ENCODE peak calls at places on chromosomes 12 and 14, in four cellular contexts. Q, O, N and F are unnamed samples.

GRCh38 chr14:36666416-36667206 is 5.0 kb downstream of the PAX9 start:
- DNase-seq in N (no peak), O (peak; percentile 78), Q (no peak), F (no peak)

GRCh38 chr12:2553388-2554126 is 241.2 kb upstream of the FKBP4 start:
- DNase-seq in N (peak; percentile 10), Q (no peak), O (no peak), F (no peak)

GRCh38 chr14:65069874-65070709 is 32.2 kb downstream of the MAX start:
- DNase-seq in O (peak; percentile 91), N (peak; percentile 71), Q (no peak), F (no peak)

GRCh38 chr12:116361404-116362223 is 84.1 kb upstream of the MED13L start:
- DNase-seq in N (no peak), O (no peak), Q (no peak), F (no peak)

GRCh38 chr14:61121293-61121897 is 140.3 kb downstream of the SLC38A6 start:
- DNase-seq in O (no peak), Q (no peak), N (no peak), F (no peak)

GRCh38 chr12:24408305-24408704 is 458.8 kb upstream of the SOX5 start:
- DNase-seq in O (no peak), N (no peak), Q (no peak), F (no peak)

GRCh38 chr12:78392918-78393317 is 471.7 kb upstream of the SYT1 start:
- DNase-seq in Q (no peak), O (no peak), N (no peak), F (no peak)

GRCh38 chr12:28568083-28568482 is 377.8 kb downstream of the CCDC91 start:
- DNase-seq in O (no peak), N (no peak), Q (no peak), F (peak; percentile 30)

GRCh38 chr14:94768521-94769412 is 1.1 kb downstream of the GSC start:
- DNase-seq in O (peak; percentile 65), N (no peak), Q (no peak), F (no peak)

GRCh38 chr12:124812356-124812755 is 51.3 kb downstream of the SCARB1 start:
- DNase-seq in N (no peak), Q (no peak), O (no peak), F (no peak)

GRCh38 chr12:109459247-109459646 is 17.9 kb downstream of the KCTD10 start:
- DNase-seq in O (no peak), Q (no peak), N (no peak), F (no peak)

GRCh38 chr12:713281-713875 is 39.0 kb upstream of the WNK1 start:
- DNase-seq in O (no peak), Q (no peak), N (no peak), F (no peak)

GRCh38 chr12:106080111-106080732 is 58.5 kb downstream of the NUAK1 start:
- DNase-seq in O (no peak), Q (no peak), N (no peak), F (no peak)

GRCh38 chr12:46509135-46509534 is 136.6 kb upstream of the SLC38A2 start:
- DNase-seq in N (no peak), O (no peak), Q (no peak), F (no peak)

GRCh38 chr12:109953656-109954055 is 42.5 kb downstream of the GIT2 start:
- DNase-seq in O (no peak), N (no peak), Q (no peak), F (no peak)

GRCh38 chr14:70563869-70564268 is 29.1 kb upstream of the ADAM20 start:
- DNase-seq in O (no peak), N (no peak), Q (peak; percentile 58), F (no peak)

GRCh38 chr12:131085125-131085815 is 131.6 kb downstream of the ADGRD1 start:
- DNase-seq in N (peak; percentile 49), O (peak; percentile 28), Q (no peak), F (no peak)

GRCh38 chr12:76820888-76821482 is 57.1 kb downstream of the ZDHHC17 start:
- DNase-seq in O (no peak), N (no peak), Q (peak; percentile 11), F (no peak)

DNA sequence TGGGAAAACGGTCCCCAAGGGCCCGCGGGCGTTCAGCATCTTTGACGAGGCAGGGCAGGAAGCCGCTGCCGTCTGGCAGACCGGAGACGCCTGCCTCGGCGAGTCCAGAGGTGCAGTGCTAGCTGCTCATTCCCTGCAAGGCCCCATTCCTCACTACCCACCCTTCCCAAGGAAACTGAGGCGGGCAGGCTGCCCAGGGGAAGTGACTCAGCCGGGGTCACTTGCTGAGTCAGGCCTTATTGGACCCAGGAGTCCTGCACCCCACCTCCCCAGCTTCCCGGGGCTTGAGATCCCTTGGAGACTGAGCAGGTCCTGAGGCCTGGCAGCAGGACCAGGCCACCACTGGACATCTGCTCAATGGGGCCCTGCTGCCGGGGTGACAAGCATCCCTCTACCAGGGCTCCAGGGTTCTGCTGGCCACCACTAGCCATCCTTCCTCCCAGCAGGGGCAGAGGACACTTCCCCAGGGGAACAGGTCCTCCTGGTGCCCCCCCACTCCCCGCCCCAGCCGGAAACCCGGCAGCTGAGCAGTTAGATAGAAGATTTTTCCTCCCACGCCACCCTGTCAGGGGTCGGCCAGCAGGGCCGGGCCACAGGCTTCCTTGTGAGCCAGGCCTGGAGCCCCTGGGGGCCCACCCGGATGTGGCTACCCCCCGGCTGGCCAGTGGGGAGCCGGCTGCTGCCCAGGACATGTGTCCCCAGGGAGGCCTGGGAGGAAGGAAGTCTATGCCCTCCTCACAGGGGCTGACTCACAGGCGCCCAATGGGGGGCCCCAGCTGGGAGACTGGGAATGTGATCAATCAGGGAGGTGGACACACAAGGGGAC is 3.9 kb downstream of the SH2B3 start:
- DNase-seq in Q (peak; percentile 86), O (peak; percentile 76), N (peak; percentile 79), F (peak; percentile 48)
- H3K4me3 ChIP-seq in Q (peak overlapping the region; percentile 96), O (peak overlapping the region; percentile 92), N (peak overlapping the region; percentile 30), F (no peak overlapping the region)

DNA sequence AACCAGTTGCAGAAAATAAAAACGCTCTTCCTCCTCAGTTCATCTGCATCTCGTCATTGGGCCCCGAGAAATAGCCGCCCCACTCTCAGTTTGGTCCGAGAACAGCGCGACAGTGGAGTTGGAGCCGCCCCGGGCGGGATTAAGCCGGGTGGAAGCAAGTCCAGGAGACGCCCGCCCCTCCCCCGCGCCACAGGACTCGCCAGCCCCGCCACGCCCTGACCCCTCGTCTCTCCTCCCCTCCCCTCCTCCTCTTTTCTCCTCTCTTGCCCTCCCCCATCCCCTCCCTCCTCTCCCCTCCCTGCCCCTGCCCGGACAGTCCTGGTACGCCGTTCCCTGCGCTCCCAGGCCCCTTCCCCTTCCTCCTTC is 83.8 kb downstream of the TNFAIP2 start:
- DNase-seq in Q (peak; percentile 76), O (no peak), N (peak; percentile 82), F (peak; percentile 93)
- H3K9me3 ChIP-seq in Q (peaks cover 14% of the 10 kb centered on the region), O (no peaks in the 10 kb centered on the region), N (no peaks in the 10 kb centered on the region), F (no peaks in the 10 kb centered on the region)

GRCh38 chr12:90979019-90979418 is 24.0 kb upstream of the CCER1 start:
- DNase-seq in O (no peak), Q (no peak), N (no peak), F (no peak)
- H3K27me3 ChIP-seq in O (no peaks in the 10 kb centered on the region), Q (no peaks in the 10 kb centered on the region), N (no peaks in the 10 kb centered on the region), F (no peaks in the 10 kb centered on the region)

DNA sequence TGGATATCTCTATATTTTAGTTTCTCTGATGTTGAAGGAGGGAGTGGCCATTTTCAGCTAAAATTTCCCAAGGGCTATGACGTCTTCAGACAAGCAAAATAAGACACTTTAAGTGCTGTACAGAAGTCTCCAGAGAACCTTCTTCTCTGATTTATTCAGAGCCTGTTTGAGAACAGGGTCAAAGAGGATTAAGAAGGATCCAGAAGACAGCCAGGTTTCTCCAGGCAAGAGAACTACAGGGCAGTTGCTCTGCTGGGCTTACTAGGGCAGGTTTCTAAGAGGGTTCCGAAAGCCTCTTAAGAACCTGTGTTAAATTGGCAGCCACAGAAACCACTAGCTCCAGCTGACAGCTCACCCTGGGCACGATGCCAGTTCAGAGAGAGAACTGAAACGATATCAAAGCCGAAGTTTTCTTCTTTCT is 1.2 kb downstream of the MGP start:
- DNase-seq in Q (peak; percentile 89), O (peak; percentile 82), N (peak; percentile 79), F (peak; percentile 81)
- H3K4me3 ChIP-seq in Q (peak overlapping the region; percentile 54), O (no peak overlapping the region), N (peak overlapping the region; percentile 48), F (peak overlapping the region; percentile 55)

GRCh38 chr12:133061954-133062353 is 18.8 kb upstream of the ZNF140 start:
- DNase-seq in N (no peak), Q (no peak), O (no peak), F (no peak)
- H3K9me3 ChIP-seq in N (peaks cover 96% of the 10 kb centered on the region), Q (peaks cover 100% of the 10 kb centered on the region), O (peaks cover 59% of the 10 kb centered on the region), F (peaks cover 10% of the 10 kb centered on the region)

DNA sequence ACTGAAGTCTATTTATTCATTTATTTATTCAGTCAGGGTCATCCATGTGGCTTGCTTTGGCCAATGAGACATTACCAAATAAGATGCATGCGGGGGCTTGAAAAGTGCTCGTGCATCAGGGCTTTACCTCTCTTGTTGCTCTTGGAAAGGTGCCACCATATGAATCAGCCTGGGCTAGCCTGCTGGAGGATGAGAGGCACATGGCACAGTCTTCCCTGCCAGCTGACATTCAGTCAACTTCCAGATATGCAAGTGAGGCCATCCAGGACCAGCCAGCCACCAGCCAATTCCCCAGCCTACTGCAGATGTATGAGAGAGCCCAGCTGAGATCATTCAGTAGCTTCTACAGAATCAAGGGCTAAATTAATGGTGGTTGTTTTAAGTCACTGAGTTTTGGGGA is 105.2 kb upstream of the RPH3A start:
- DNase-seq in N (no peak), Q (no peak), O (no peak), F (no peak)
- H3K27me3 ChIP-seq in N (no peaks in the 10 kb centered on the region), Q (peaks cover 39% of the 10 kb centered on the region), O (no peaks in the 10 kb centered on the region), F (no peaks in the 10 kb centered on the region)

GRCh38 chr12:67792185-67792584 is 143.6 kb downstream of the DYRK2 start:
- DNase-seq in O (peak; percentile 89), N (no peak), Q (no peak), F (no peak)
- H3K4me3 ChIP-seq in O (no peak overlapping the region), N (no peak overlapping the region), Q (peak overlapping the region; percentile 8), F (no peak overlapping the region)